ENCODE peak calls at places on chromosomes 2 and 18, in eight cellular contexts. L is gastrocnemius medialis, Q is BE2C, U is cardiac muscle cell, B is IMR-90, N is psoas muscle, Z is esophagus squamous epithelium, J is keratinocyte. Y is an unnamed sample.

GRCh38 chr2:62661263-62661635 is 44.3 kb upstream of the EHBP1 start:
- DNase-seq in L (no peak), Q (no peak), U (no peak), B (no peak), N (no peak), Z (no peak), J (no peak), Y (no peak)

GRCh38 chr2:144570566-144570965 is 50.6 kb upstream of the ZEB2 start:
- DNase-seq in L (no peak), Q (no peak), U (no peak), B (no peak), N (no peak), Z (no peak), J (no peak), Y (no peak)

GRCh38 chr18:76503999-76504398 is 9.0 kb upstream of the ZNF516 start:
- DNase-seq in L (no peak), Q (no peak), U (no peak), B (no peak), N (no peak), Z (no peak), J (no peak), Y (no peak)

GRCh38 chr2:219551863-219552381 is 8.1 kb downstream of the TMEM198 start:
- DNase-seq in L (no peak), Q (no peak), U (no peak), B (no peak), N (no peak), Z (no peak), J (no peak), Y (no peak)

GRCh38 chr2:191746306-191746705 is 68.4 kb downstream of the NABP1 start:
- DNase-seq in L (no peak), Q (no peak), U (no peak), B (no peak), N (no peak), Z (no peak), J (no peak), Y (no peak)

GRCh38 chr18:44729631-44730101 is 49.0 kb downstream of the SETBP1 start:
- DNase-seq in L (no peak), Q (no peak), U (no peak), B (peak; percentile 79), N (no peak), Z (no peak), J (no peak), Y (peak; percentile 15)

GRCh38 chr2:200171761-200172482 is 134.6 kb upstream of the SPATS2L start:
- DNase-seq in L (no peak), Q (no peak), U (no peak), B (peak; percentile 75), N (no peak), Z (no peak), J (peak; percentile 11), Y (peak; percentile 26)

GRCh38 chr2:241036397-241036963 is 38.1 kb downstream of the SNED1 start:
- DNase-seq in L (no peak), Q (no peak), U (peak; percentile 72), B (no peak), N (no peak), Z (no peak), J (no peak), Y (no peak)

GRCh38 chr2:161406316-161406715 is 9.8 kb upstream of the TBR1 start:
- DNase-seq in L (no peak), Q (no peak), U (no peak), B (no peak), N (no peak), Z (no peak), J (no peak), Y (no peak)

GRCh38 chr2:241935314-241935713 is 65.8 kb downstream of the RTP5 start:
- DNase-seq in L (no peak), Q (no peak), U (no peak), B (peak; percentile 75), N (no peak), Z (no peak), J (no peak), Y (no peak)

GRCh38 chr18:2302628-2303516 is 268.4 kb downstream of the METTL4 start:
- DNase-seq in L (no peak), Q (no peak), U (no peak), B (no peak), N (no peak), Z (no peak), J (peak; percentile 25), Y (no peak)

GRCh38 chr2:134539946-134540345 is 178.9 kb downstream of the TMEM163 start:
- DNase-seq in L (no peak), Q (no peak), U (no peak), B (no peak), N (no peak), Z (no peak), J (no peak), Y (no peak)

GRCh38 chr2:23705771-23706612 is 220.9 kb downstream of the ATAD2B start:
- DNase-seq in L (peak; percentile 36), Q (no peak), U (no peak), B (no peak), N (no peak), Z (no peak), J (no peak), Y (no peak)

GRCh38 chr2:212484563-212485080 is 54.0 kb downstream of the ERBB4 start:
- DNase-seq in L (no peak), Q (no peak), U (peak; percentile 10), B (no peak), N (no peak), Z (no peak), J (no peak), Y (peak; percentile 6)

GRCh38 chr2:102387763-102388546 is 32.4 kb downstream of the IL18R1 start:
- DNase-seq in L (no peak), Q (no peak), U (no peak), B (no peak), N (no peak), Z (no peak), J (no peak), Y (no peak)

GRCh38 chr2:888211-888801 is 62.3 kb upstream of the SNTG2 start:
- DNase-seq in L (no peak), Q (no peak), U (peak; percentile 69), B (no peak), N (no peak), Z (no peak), J (no peak), Y (peak; percentile 53)

GRCh38 chr2:80852808-80853139 is 548.2 kb upstream of the LRRTM1 start:
- DNase-seq in L (no peak), Q (no peak), U (peak; percentile 47), B (no peak), N (no peak), Z (no peak), J (no peak), Y (no peak)

GRCh38 chr2:120399889-120400240 is 53.9 kb downstream of the INHBB start:
- DNase-seq in L (no peak), Q (no peak), U (no peak), B (no peak), N (no peak), Z (no peak), J (no peak), Y (no peak)

GRCh38 chr2:145484443-145485086 is 964.6 kb upstream of the ZEB2 start:
- DNase-seq in L (no peak), Q (no peak), U (peak; percentile 5), B (peak; percentile 66), N (no peak), Z (no peak), J (no peak), Y (no peak)

GRCh38 chr2:114213808-114214207 is 228.6 kb upstream of the DPP10 start:
- DNase-seq in L (no peak), Q (no peak), U (no peak), B (no peak), N (no peak), Z (no peak), J (no peak), Y (no peak)
- H3K4me1 ChIP-seq in L (no peaks in the 10 kb centered on the region), Q (no peaks in the 10 kb centered on the region), U (no peaks in the 10 kb centered on the region), B (no peaks in the 10 kb centered on the region), N (no peaks in the 10 kb centered on the region), Z (no peaks in the 10 kb centered on the region), J (no peaks in the 10 kb centered on the region), Y (peaks cover 11% of the 10 kb centered on the region)

GRCh38 chr2:85779641-85780315 is 26.0 kb downstream of the ATOH8 start:
- DNase-seq in L (no peak), Q (no peak), U (no peak), B (no peak), N (no peak), Z (no peak), J (no peak), Y (no peak)

GRCh38 chr2:85776672-85777071 is 22.9 kb downstream of the ATOH8 start:
- DNase-seq in L (no peak), Q (no peak), U (no peak), B (no peak), N (no peak), Z (no peak), J (no peak), Y (no peak)

GRCh38 chr2:85775406-85776381 is 21.9 kb downstream of the ATOH8 start:
- DNase-seq in L (no peak), Q (no peak), U (no peak), B (no peak), N (no peak), Z (no peak), J (no peak), Y (no peak)

GRCh38 chr2:85778646-85779364 is 25.0 kb downstream of the ATOH8 start:
- DNase-seq in L (no peak), Q (no peak), U (no peak), B (no peak), N (no peak), Z (no peak), J (no peak), Y (no peak)

GRCh38 chr2:85777441-85777861 is 23.7 kb downstream of the ATOH8 start:
- DNase-seq in L (no peak), Q (no peak), U (no peak), B (no peak), N (no peak), Z (no peak), J (no peak), Y (no peak)
- H3K4me1 ChIP-seq in L (peaks cover 92% of the 10 kb centered on the region), Q (peaks cover 24% of the 10 kb centered on the region), U (peaks cover 39% of the 10 kb centered on the region), B (peaks cover 19% of the 10 kb centered on the region), N (peaks cover 87% of the 10 kb centered on the region), Z (peaks cover 84% of the 10 kb centered on the region), J (peaks cover 7% of the 10 kb centered on the region), Y (peaks cover 29% of the 10 kb centered on the region)

GRCh38 chr2:181894381-181894780 is 2.9 kb downstream of the ITPRID2 start:
- DNase-seq in L (no peak), Q (no peak), U (no peak), B (no peak), N (no peak), Z (no peak), J (no peak), Y (no peak)
- H3K4me1 ChIP-seq in L (peaks cover 56% of the 10 kb centered on the region), Q (no peaks in the 10 kb centered on the region), U (peaks cover 35% of the 10 kb centered on the region), B (peaks cover 3% of the 10 kb centered on the region), N (peaks cover 43% of the 10 kb centered on the region), Z (peaks cover 59% of the 10 kb centered on the region), J (peaks cover 22% of the 10 kb centered on the region), Y (peaks cover 8% of the 10 kb centered on the region)

GRCh38 chr2:15555839-15556238 is 5.3 kb downstream of the NBAS start:
- DNase-seq in L (no peak), Q (no peak), U (no peak), B (no peak), N (no peak), Z (no peak), J (no peak), Y (no peak)
- H3K4me1 ChIP-seq in L (peaks cover 27% of the 10 kb centered on the region), Q (peaks cover 7% of the 10 kb centered on the region), U (peaks cover 10% of the 10 kb centered on the region), B (no peaks in the 10 kb centered on the region), N (peaks cover 26% of the 10 kb centered on the region), Z (peaks cover 27% of the 10 kb centered on the region), J (peaks cover 16% of the 10 kb centered on the region), Y (peaks cover 5% of the 10 kb centered on the region)

DNA sequence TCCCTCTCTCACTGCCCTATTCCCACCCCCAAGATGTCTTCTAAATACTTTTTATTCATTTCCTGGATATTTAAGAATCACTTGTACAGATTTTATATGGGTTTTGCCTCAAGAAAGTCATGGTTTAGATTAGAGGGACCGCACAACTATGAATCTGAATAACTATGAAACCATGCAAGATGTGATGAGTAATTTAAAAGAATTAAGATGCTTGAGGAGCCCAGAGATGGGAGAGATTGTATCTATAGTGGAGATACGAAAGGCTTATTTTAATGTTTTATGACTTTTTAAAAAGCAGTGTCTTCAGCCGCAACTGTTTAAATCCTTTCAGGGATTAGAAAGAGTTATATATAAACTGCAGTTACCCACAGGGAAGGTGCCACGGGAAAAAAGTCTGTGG is 324.1 kb downstream of the LPIN1 start:
- DNase-seq in L (no peak), Q (no peak), U (no peak), B (peak; percentile 56), N (no peak), Z (no peak), J (no peak), Y (no peak)
- H3K4me1 ChIP-seq in L (no peaks in the 10 kb centered on the region), Q (peaks cover 5% of the 10 kb centered on the region), U (peaks cover 11% of the 10 kb centered on the region), B (peaks cover 5% of the 10 kb centered on the region), N (no peaks in the 10 kb centered on the region), Z (no peaks in the 10 kb centered on the region), J (no peaks in the 10 kb centered on the region), Y (no peaks in the 10 kb centered on the region)

Y was measured in SJCRH30.